ENCODE peak calls at places on chromosomes 13 and 19, in six cellular contexts. M is AG10803, D is tibial artery, C is progenitor cell of endocrine pancreas, T is Calu3, R is IMR-90. S is an unnamed sample.

GRCh38 chr13:54424344-54424743 is 1395.7 kb downstream of the OLFM4 start:
- DNase-seq in M (no peak), D (no peak), T (no peak), R (no peak), C (no peak), S (no peak)

GRCh38 chr13:50613356-50613831 is 230.1 kb downstream of the DLEU7 start:
- DNase-seq in M (peak; percentile 34), D (no peak), C (no peak), T (no peak), R (no peak), S (no peak)

GRCh38 chr13:39406688-39407087 is 196.3 kb downstream of the LHFPL6 start:
- DNase-seq in C (no peak), M (no peak), D (no peak), R (no peak), T (no peak), S (no peak)

GRCh38 chr19:29771708-29772415 is 39.9 kb upstream of the CCNE1 start:
- DNase-seq in C (peak; percentile 58), M (peak; percentile 50), T (peak; percentile 79), D (no peak), R (peak; percentile 37), S (peak; percentile 65)

GRCh38 chr19:2703691-2704216 is 1.3 kb upstream of the GNG7 start:
- DNase-seq in R (no peak), T (no peak), M (no peak), C (no peak), D (no peak), S (no peak)

GRCh38 chr13:51770160-51770559 is 33.8 kb downstream of the DHRS12 start:
- DNase-seq in C (no peak), R (no peak), T (no peak), D (no peak), M (no peak), S (no peak)

GRCh38 chr13:98105929-98106336 is 37.0 kb upstream of the FARP1 start:
- DNase-seq in M (peak; percentile 74), T (no peak), R (peak; percentile 59), C (no peak), D (no peak), S (peak; percentile 56)

GRCh38 chr19:1259873-1260748 is 9.0 kb upstream of the CIRBP start:
- DNase-seq in T (no peak), D (peak; percentile 75), C (no peak), R (no peak), M (no peak), S (no peak)

GRCh38 chr19:3404324-3405260 is 38.2 kb downstream of the NFIC start:
- DNase-seq in D (peak; percentile 96), C (no peak), M (peak; percentile 94), R (peak; percentile 93), T (no peak), S (peak; percentile 92)

GRCh38 chr13:21987793-21988192 is 316.9 kb downstream of the FGF9 start:
- DNase-seq in R (no peak), M (no peak), T (no peak), C (no peak), D (no peak), S (no peak)

GRCh38 chr13:46168818-46169217 is 13.2 kb downstream of the LCP1 start:
- DNase-seq in M (no peak), T (no peak), R (no peak), D (no peak), C (no peak), S (no peak)

GRCh38 chr13:40508112-40508511 is 158.3 kb downstream of the FOXO1 start:
- DNase-seq in C (no peak), M (peak; percentile 69), D (no peak), T (no peak), R (no peak), S (peak; percentile 79)

GRCh38 chr13:27401210-27401609 is 23.2 kb upstream of the GTF3A start:
- DNase-seq in D (no peak), T (no peak), R (no peak), C (no peak), M (no peak), S (no peak)

GRCh38 chr19:18208098-18208951 is 4.5 kb upstream of the RAB3A start:
- DNase-seq in R (peak; percentile 94), D (no peak), C (no peak), T (peak; percentile 49), M (peak; percentile 68), S (peak; percentile 49)

DNA sequence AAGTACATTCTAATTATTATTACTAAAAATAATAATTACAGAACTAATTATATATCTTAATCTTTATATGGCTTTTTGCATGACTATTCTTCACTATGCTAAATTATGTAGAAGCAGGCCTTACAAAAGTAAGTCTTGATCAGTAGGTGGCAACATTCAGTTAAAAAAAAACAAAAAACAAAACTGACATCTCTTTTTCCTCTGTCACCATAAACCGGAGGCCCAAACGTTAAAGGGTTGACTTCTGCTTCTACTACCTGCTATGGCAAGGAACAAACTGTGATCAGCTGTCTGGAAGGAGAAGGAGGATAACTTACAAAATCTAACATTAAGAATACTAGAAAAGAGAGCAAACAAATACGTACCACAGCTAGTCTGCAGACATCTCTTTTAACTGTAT is 1525.6 kb downstream of the SLITRK1 start:
- DNase-seq in T (no peak), M (peak; percentile 0), C (no peak), D (no peak), R (no peak), S (peak; percentile 39)
- TF ChIP-seq CTCF in T (no peak), M (no peak), C (no peak), D (no peak), R (no peak), S (peak; percentile 34)

DNA sequence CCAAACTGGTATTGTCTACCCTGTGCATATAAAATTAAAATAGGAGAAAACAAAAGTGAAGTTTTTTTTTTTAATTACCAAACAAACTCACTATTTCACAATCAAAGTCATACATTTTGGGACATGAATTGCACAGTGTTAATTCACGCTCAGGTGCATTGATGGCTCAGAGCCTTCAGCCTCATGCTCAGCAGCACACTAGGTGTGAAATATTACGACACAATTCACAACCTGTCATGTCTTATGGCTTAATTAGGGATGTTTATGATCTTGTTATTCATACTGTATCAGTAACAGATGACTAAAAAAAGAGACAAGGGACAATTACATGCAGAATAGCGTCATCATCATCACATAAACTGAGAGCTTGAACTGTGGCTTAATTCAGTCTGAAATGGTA is 2005.5 kb upstream of the PCDH20 start:
- DNase-seq in R (no peak), M (no peak), C (no peak), T (no peak), D (no peak), S (no peak)
- TF ChIP-seq CTCF in R (no peak), M (no peak), C (no peak), T (no peak), D (no peak), S (no peak)

GRCh38 chr19:19385131-19385899 is 20.2 kb upstream of the GATAD2A start:
- DNase-seq in D (peak; percentile 100), T (peak; percentile 97), M (peak; percentile 100), C (peak; percentile 100), R (peak; percentile 100), S (peak; percentile 100)
- TF ChIP-seq CTCF in D (peak; percentile 16), T (no peak), M (no peak), C (peak; percentile 9), R (peak; percentile 20), S (peak; percentile 20)

GRCh38 chr19:8585057-8585893 is 8.0 kb upstream of the MYO1F start:
- DNase-seq in D (no peak), C (no peak), R (no peak), M (no peak), T (no peak), S (no peak)

GRCh38 chr19:8580710-8581281 is 3.6 kb upstream of the MYO1F start:
- DNase-seq in D (peak; percentile 87), T (peak; percentile 73), C (peak; percentile 76), R (peak; percentile 66), M (peak; percentile 64), S (peak; percentile 81)

GRCh38 chr19:8589177-8589714 is 12.0 kb upstream of the MYO1F start:
- DNase-seq in M (no peak), R (no peak), D (no peak), T (no peak), C (no peak), S (no peak)

GRCh38 chr19:8585894-8586750 is 8.9 kb upstream of the MYO1F start:
- DNase-seq in R (no peak), M (peak; percentile 22), C (peak; percentile 51), D (no peak), T (peak; percentile 67), S (peak; percentile 52)
- TF ChIP-seq CTCF in R (peak; percentile 48), M (peak; percentile 57), C (peak; percentile 63), D (peak; percentile 41), T (peak; percentile 46), S (peak; percentile 76)

GRCh38 chr13:112877066-112877465 is 91.9 kb upstream of the MCF2L start:
- DNase-seq in M (no peak), C (no peak), R (no peak), D (no peak), T (no peak), S (no peak)

GRCh38 chr13:112873851-112874750 is 94.9 kb upstream of the MCF2L start:
- DNase-seq in C (peak; percentile 77), D (peak; percentile 82), T (peak; percentile 61), M (peak; percentile 53), R (peak; percentile 50), S (peak; percentile 69)

GRCh38 chr13:112875627-112876026 is 93.4 kb upstream of the MCF2L start:
- DNase-seq in C (no peak), T (no peak), M (no peak), D (no peak), R (no peak), S (no peak)

GRCh38 chr13:112876305-112877000 is 92.6 kb upstream of the MCF2L start:
- DNase-seq in D (no peak), C (no peak), T (no peak), M (no peak), R (no peak), S (no peak)

DNA sequence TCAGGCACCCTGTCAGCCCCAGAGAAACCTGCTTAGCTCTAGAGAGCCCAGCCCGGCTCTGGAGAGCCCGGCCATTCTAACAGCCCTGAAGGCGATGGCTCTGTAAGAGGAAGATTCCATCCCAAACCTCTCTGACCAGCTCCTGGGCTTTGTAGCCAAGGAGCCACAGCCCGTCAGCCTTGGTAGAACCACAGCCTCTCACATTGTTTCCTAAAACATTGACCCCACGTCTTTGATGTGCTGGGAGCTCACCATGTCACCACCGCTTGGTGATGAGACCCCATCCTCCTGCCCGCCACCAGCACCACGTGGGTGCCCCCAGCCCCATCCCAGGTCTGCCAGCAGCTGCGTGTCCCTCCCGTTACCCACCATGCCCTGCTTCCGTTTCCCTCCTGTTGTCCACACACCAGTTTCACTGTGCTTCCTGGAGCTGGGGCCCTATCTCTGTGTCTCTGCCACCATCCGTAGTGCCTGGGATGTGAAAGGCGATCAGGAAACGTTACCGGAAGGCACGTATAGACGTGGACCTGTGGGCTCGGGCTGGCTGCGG is 94.2 kb upstream of the MCF2L start:
- DNase-seq in C (no peak), T (no peak), M (no peak), D (no peak), R (no peak), S (no peak)
- TF ChIP-seq CTCF in C (no peak), T (no peak), M (no peak), D (no peak), R (no peak), S (no peak)

S was measured in choroid plexus epithelial cell.